ENCODE peak calls at places on chromosomes 5 and 9, in four cellular contexts. H, Y, W and S are unnamed samples.

GRCh38 chr9:99299214-99300102 is 77.4 kb downstream of the SEC61B start:
- DNase-seq in H (peak), Y (no peak), W (no peak), S (peak)

GRCh38 chr9:88738708-88739107 is 203.7 kb downstream of the NXNL2 start:
- DNase-seq in H (no peak), Y (no peak), W (no peak), S (no peak)

GRCh38 chr5:1501372-1502045 is 22.3 kb downstream of the LPCAT1 start:
- DNase-seq in H (no peak), Y (no peak), W (no peak), S (no peak)

GRCh38 chr5:34998058-34998789 is 49.5 kb downstream of the AGXT2 start:
- DNase-seq in H (no peak), Y (no peak), W (no peak), S (no peak)

GRCh38 chr9:79026311-79026710 is 545.5 kb upstream of the TLE4 start:
- DNase-seq in H (no peak), Y (no peak), W (no peak), S (no peak)

GRCh38 chr9:131999692-132000551 is 79.7 kb downstream of the MED27 start:
- DNase-seq in H (no peak), Y (no peak), W (no peak), S (no peak)

GRCh38 chr5:68455216-68455615 is 239.7 kb downstream of the PIK3R1 start:
- DNase-seq in H (no peak), Y (no peak), W (no peak), S (no peak)

GRCh38 chr9:98146101-98146991 is 27.3 kb upstream of the TRIM14 start:
- DNase-seq in H (peak), Y (peak), W (no peak), S (peak)

GRCh38 chr9:7228786-7229185 is 471.0 kb downstream of the KDM4C start:
- DNase-seq in H (no peak), Y (no peak), W (no peak), S (no peak)

GRCh38 chr9:122180633-122181032 is 20.9 kb downstream of the MORN5 start:
- DNase-seq in H (peak), Y (peak), W (peak), S (peak)

GRCh38 chr9:89374176-89374575 is 55.9 kb downstream of the SECISBP2 start:
- DNase-seq in H (no peak), Y (no peak), W (no peak), S (peak)

GRCh38 chr5:80620206-80620605 is 34.2 kb upstream of the MSH3 start:
- DNase-seq in H (no peak), Y (no peak), W (no peak), S (no peak)

GRCh38 chr9:122403381-122404002 is 32.7 kb downstream of the PTGS1 start:
- DNase-seq in H (no peak), Y (no peak), W (no peak), S (no peak)

GRCh38 chr9:278651-279050 is 64.0 kb downstream of the DOCK8 start:
- DNase-seq in H (no peak), Y (no peak), W (no peak), S (peak)

GRCh38 chr9:31471041-31471440 is 913.4 kb upstream of the ACO1 start:
- DNase-seq in H (no peak), Y (no peak), W (no peak), S (no peak)

GRCh38 chr9:16867571-16868311 is 2.7 kb downstream of the BNC2 start:
- DNase-seq in H (peak), Y (no peak), W (no peak), S (peak)

GRCh38 chr9:136787690-136788400 is 3.3 kb upstream of the TMEM141 start:
- DNase-seq in H (peak), Y (peak), W (peak), S (peak)

GRCh38 chr5:8908055-8908683 is 637.7 kb downstream of the SEMA5A start:
- DNase-seq in H (no peak), Y (peak), W (peak), S (peak)

GRCh38 chr5:31530541-31531265 is 1.2 kb downstream of the DROSHA start:
- DNase-seq in H (peak), Y (no peak), W (peak), S (peak)

GRCh38 chr9:17906841-17907779 is 328.2 kb downstream of the SH3GL2 start:
- DNase-seq in H (no peak), Y (no peak), W (no peak), S (no peak)

GRCh38 chr9:133485531-133486260 is 6.8 kb upstream of the SLC2A6 start:
- DNase-seq in H (no peak), Y (no peak), W (peak), S (peak)

GRCh38 chr5:56460681-56461191 is 227.6 kb upstream of the ANKRD55 start:
- DNase-seq in H (peak), Y (no peak), W (no peak), S (no peak)

GRCh38 chr5:90153031-90153430 is 256.5 kb downstream of the CETN3 start:
- DNase-seq in H (no peak), Y (no peak), W (no peak), S (no peak)

GRCh38 chr5:14039576-14039975 is 95.1 kb upstream of the DNAH5 start:
- DNase-seq in H (no peak), Y (peak), W (no peak), S (no peak)

GRCh38 chr5:141121563-141121962 is at the start of gene PCDHB4:
- DNase-seq in H (peak), Y (no peak), W (no peak), S (peak)

GRCh38 chr5:55234171-55234700 is 828 bp upstream of the CCNO start:
- DNase-seq in H (no peak), Y (no peak), W (no peak), S (peak)

GRCh38 chr5:151811593-151812321 is 40.0 kb downstream of the G3BP1 start:
- DNase-seq in H (no peak), Y (no peak), W (no peak), S (no peak)
- TF ChIP-seq MYC in H (no peak), Y (no peak), W (no peak), S (no peak)

DNA sequence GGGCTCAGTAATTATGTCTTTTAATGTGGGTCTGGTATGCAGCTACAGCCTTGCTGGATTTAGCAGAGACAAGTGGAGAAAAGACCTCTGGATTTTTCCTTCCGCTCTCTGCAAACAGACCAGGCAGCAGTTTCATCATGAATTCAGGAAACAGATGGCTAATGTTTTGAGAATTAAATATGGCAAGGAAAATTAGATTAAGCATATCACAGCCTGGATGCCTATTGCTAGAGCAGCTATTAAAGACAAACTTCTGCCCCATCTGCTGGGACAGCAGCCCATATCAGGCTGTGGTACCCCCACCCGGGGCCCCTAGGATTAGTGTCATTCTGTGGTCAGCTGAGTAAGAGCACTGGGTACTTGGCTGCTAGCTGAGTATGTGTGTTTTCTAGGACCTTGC is 6.2 kb downstream of the SKP2 start:
- DNase-seq in H (no peak), Y (no peak), W (no peak), S (no peak)
- H3K4me3 ChIP-seq in H (no peak), Y (no peak), W (no peak), S (no peak)

GRCh38 chr5:98103807-98104206 is 669.7 kb upstream of the RGMB start:
- DNase-seq in H (no peak), Y (no peak), W (no peak), S (no peak)

GRCh38 chr5:98105651-98106050 is 667.8 kb upstream of the RGMB start:
- DNase-seq in H (no peak), Y (no peak), W (no peak), S (no peak)

GRCh38 chr5:98104454-98105188 is 668.8 kb upstream of the RGMB start:
- DNase-seq in H (no peak), Y (no peak), W (no peak), S (no peak)

GRCh38 chr5:98108497-98108896 is 665.0 kb upstream of the RGMB start:
- DNase-seq in H (no peak), Y (no peak), W (no peak), S (no peak)

DNA sequence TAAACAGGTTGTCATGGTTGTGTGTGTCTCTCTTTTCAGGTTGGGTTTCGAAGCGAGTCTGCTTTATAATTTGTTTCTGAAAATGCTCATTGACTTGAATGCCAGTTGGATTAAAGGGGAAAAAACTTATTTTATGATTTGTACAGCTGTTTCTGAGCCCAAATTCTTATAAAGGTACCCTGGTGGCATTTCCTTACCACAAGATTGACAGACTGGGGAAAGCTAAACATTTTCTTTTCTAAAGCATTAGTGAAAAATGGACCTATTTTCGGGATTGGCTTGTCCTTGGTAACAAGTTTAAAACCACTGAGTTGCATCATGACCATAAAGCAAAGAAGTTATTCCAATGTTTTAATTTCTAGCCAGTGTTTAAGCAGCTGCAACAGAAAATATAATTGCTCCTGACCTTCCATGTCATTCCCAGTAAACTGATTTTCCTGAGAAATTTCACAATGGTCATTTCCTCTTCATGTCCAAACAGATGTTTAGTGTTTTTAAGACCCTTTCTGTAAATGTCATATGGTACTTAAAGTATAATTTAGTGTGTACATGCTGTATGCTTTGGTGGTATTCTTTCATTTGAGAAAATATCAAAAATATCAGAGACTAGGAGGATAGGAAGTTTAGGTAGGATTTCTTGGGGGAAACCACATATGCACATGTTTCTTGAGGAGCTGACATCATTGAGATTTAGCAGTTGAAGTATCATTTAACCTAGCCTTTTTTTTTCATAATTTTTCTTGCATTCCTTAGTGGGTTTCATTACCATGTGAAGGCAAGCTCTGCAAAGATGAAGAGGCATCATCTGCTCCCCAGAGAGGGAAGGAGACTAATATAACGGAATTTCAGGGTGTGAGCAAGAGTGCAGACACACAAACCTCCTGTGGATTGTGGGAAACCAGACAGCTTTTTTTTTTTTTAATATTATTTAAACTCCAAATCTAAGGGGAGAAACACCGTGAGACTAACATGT is 667.1 kb upstream of the RGMB start:
- DNase-seq in H (no peak), Y (no peak), W (no peak), S (no peak)
- TF ChIP-seq MAX in H (no peak), Y (no peak), W (no peak), S (no peak)

DNA sequence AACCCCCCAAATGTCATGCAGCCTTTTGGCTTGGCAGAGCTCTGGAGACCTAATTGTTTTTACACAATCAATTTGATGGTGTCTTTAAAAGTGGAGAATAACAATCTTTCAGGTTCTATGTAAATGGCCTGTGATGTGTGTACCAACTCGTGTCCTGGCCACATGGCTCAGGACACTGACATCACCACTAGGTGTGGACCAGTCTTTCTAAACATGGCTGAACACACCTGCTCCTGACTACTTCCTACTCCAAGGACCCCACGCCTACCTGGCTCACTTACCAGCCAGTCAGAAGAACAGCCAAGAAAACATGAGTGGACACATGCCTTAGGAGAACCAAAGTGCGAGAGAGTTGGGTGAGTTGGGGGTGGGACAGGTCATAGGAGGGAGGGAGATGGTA is 71.2 kb downstream of the WDR41 start:
- DNase-seq in H (no peak), Y (no peak), W (no peak), S (no peak)
- TF ChIP-seq MYC in H (no peak), Y (no peak), W (no peak), S (no peak)

GRCh38 chr9:35812025-35812602 is at the start of gene SPAG8:
- DNase-seq in H (peak), Y (peak), W (peak), S (peak)
- H3K4me3 ChIP-seq in H (peak), Y (peak), W (peak), S (peak)

GRCh38 chr9:100700689-100701318 is 122.9 kb downstream of the CAVIN4 start:
- DNase-seq in H (peak), Y (peak), W (peak), S (peak)

DNA sequence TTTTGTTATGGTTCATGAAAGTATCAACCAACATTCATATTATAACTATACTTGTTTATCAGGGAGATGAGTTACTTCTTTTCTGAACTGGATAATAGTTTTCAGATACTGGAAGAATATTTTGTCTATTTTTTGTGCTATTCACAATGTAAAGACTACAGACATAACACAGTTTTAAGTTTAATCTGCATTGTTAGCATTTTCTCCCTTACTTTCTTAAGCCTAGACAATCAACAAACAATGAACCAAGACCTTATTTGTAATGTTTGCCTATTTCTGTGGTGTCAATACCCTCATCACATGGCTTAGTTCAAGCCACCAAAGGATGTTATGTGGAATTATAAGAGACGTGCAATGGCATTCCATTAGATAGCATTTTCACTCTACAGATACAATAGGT is 119.5 kb downstream of the CAVIN4 start:
- DNase-seq in H (no peak), Y (no peak), W (no peak), S (no peak)
- TF ChIP-seq MAX in H (no peak), Y (no peak), W (no peak), S (no peak)

GRCh38 chr9:25261445-25261844 is 416.8 kb downstream of the TUSC1 start:
- DNase-seq in H (no peak), Y (no peak), W (no peak), S (no peak)
- TF ChIP-seq MYC in H (no peak), Y (no peak), W (no peak), S (no peak)

DNA sequence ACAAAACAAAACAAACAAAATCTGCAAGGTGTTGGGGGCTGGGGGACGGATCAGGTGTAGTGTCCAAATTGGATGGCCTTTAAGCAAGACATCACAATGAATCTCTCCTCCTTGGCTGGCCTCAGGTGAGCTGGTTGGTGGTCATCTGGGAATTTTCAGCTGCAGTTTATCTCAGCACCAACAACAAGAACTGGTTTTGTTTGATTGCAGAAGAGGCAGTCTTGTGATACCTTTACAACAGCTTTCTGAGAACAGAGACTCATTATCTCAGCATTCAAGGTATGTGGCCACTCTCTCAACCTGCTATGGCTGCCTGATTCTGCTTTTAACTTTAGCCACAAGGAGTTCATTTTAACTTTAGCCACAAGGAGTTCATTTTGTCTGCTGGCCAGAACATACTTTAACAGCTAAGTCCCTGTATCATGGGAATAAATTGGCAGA is 1543.4 kb downstream of the EFNA5 start:
- DNase-seq in H (no peak), Y (no peak), W (no peak), S (no peak)
- H3K4me3 ChIP-seq in H (no peak), Y (no peak), W (no peak), S (no peak)

DNA sequence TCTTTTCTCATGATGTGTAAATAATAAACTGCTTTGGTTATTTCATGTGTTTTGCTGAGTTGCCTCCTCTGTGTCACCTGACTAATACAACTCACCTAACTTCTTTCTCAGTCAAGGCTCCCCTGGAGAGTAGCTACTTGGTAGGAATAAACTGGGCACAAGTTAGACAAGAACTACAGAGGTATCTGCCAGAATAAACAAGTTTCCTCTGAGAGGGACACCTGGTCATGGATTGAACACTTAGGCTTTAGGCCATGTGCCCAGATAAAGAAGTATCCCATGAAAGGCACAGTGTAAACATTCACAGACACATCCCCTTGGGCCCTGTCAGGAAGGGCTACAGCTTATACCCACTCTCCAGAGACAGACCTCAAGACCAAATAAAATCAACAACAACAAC is 532.5 kb downstream of the KIF4B start:
- DNase-seq in H (no peak), Y (no peak), W (no peak), S (no peak)
- TF ChIP-seq MAX in H (no peak), Y (no peak), W (no peak), S (no peak)

GRCh38 chr5:10662661-10663245 is 98.3 kb downstream of the DAP start:
- DNase-seq in H (no peak), Y (no peak), W (no peak), S (no peak)

GRCh38 chr5:10661401-10661800 is 97.5 kb downstream of the ANKRD33B start:
- DNase-seq in H (no peak), Y (no peak), W (no peak), S (no peak)

GRCh38 chr5:10662083-10662482 is 98.2 kb downstream of the ANKRD33B start:
- DNase-seq in H (no peak), Y (no peak), W (no peak), S (no peak)

GRCh38 chr5:10665799-10666198 is 95.2 kb downstream of the DAP start:
- DNase-seq in H (no peak), Y (no peak), W (no peak), S (no peak)

GRCh38 chr5:10663531-10664183 is 97.4 kb downstream of the DAP start:
- DNase-seq in H (peak), Y (peak), W (no peak), S (no peak)
- TF ChIP-seq MYC in H (peak), Y (no peak), W (no peak), S (no peak)